ENCODE peak calls at places on chromosomes 5 and 9, in four cellular contexts. C is heart right ventricle, D is cardiac fibroblast, Z is AG10803. A is an unnamed sample.

GRCh38 chr5:156147948-156148285 is 179.0 kb upstream of the SGCD start:
- DNase-seq in Z (peak; percentile 74), D (no peak), C (no peak), A (no peak)

GRCh38 chr5:163649522-163649921 is 144.1 kb downstream of the MAT2B start:
- DNase-seq in C (no peak), D (peak; percentile 88), Z (peak; percentile 38), A (peak; percentile 41)

GRCh38 chr5:65871182-65871581 is 55.2 kb upstream of the ERBIN start:
- DNase-seq in C (no peak), Z (peak; percentile 85), D (peak; percentile 75), A (peak; percentile 45)

GRCh38 chr9:35560625-35561337 is 44.3 kb upstream of the TESK1 start:
- DNase-seq in C (no peak), Z (no peak), D (no peak), A (no peak)

GRCh38 chr9:114551750-114552685 is 35.6 kb upstream of the ATP6V1G1 start:
- DNase-seq in C (peak; percentile 49), D (peak; percentile 99), Z (peak; percentile 93), A (peak; percentile 98)

GRCh38 chr5:81171769-81172168 is 61.4 kb upstream of the CKMT2 start:
- DNase-seq in C (no peak), Z (no peak), D (no peak), A (no peak)

GRCh38 chr9:129576546-129577543 is 44.1 kb downstream of the C9orf50 start:
- DNase-seq in Z (peak; percentile 86), C (peak; percentile 62), D (peak; percentile 89), A (peak; percentile 66)

GRCh38 chr5:75286211-75286773 is 49.6 kb upstream of the ANKRD31 start:
- DNase-seq in Z (peak; percentile 18), C (no peak), D (no peak), A (peak; percentile 10)

GRCh38 chr9:20512106-20512505 is 110.2 kb downstream of the MLLT3 start:
- DNase-seq in Z (peak; percentile 85), C (no peak), D (peak; percentile 68), A (peak; percentile 42)

GRCh38 chr5:172361566-172362238 is 78.1 kb upstream of the UBTD2 start:
- DNase-seq in D (peak; percentile 99), Z (peak; percentile 99), C (no peak), A (peak; percentile 99)

GRCh38 chr9:124812401-124813016 is 35.6 kb downstream of the OLFML2A start:
- DNase-seq in Z (peak; percentile 89), D (peak; percentile 92), C (no peak), A (peak; percentile 95)

GRCh38 chr9:126902160-126902559 is 12.4 kb upstream of the RALGPS1 start:
- DNase-seq in C (no peak), D (no peak), Z (no peak), A (no peak)

GRCh38 chr9:4048441-4048840 is 251.4 kb downstream of the GLIS3 start:
- DNase-seq in Z (peak; percentile 41), C (no peak), D (peak; percentile 66), A (peak; percentile 18)

GRCh38 chr9:128940271-128940921 is 7.0 kb downstream of the DOLK start:
- DNase-seq in D (no peak), Z (no peak), C (no peak), A (no peak)

GRCh38 chr5:72746736-72747135 is 69.7 kb upstream of the TNPO1 start:
- DNase-seq in D (no peak), Z (peak; percentile 8), C (no peak), A (no peak)

GRCh38 chr9:127954831-127955293 is 17.2 kb upstream of the DPM2 start:
- DNase-seq in Z (no peak), D (no peak), C (no peak), A (no peak)

GRCh38 chr5:180353226-180353962 is at the start of gene GFPT2:
- DNase-seq in D (peak; percentile 77), C (peak; percentile 70), Z (peak; percentile 74), A (peak; percentile 93)

GRCh38 chr5:77630246-77631165 is 8.0 kb downstream of the OTP start:
- DNase-seq in C (no peak), D (no peak), Z (peak; percentile 12), A (peak; percentile 57)

GRCh38 chr5:81422671-81423070 is 28.7 kb upstream of the ACOT12 start:
- DNase-seq in Z (peak; percentile 60), D (peak; percentile 85), C (no peak), A (peak; percentile 95)

GRCh38 chr5:103428411-103428871 is 134.1 kb downstream of the NUDT12 start:
- DNase-seq in D (peak; percentile 83), C (peak; percentile 27), Z (peak; percentile 63), A (peak; percentile 66)

GRCh38 chr5:173671121-173671949 is 54.9 kb upstream of the BOD1 start:
- DNase-seq in C (peak; percentile 16), D (peak; percentile 42), Z (peak; percentile 26), A (peak; percentile 49)

GRCh38 chr5:113264061-113264460 is 170.7 kb downstream of the TSSK1B start:
- DNase-seq in C (no peak), D (peak; percentile 80), Z (no peak), A (peak; percentile 41)

GRCh38 chr5:50445281-50445949 is 4.3 kb upstream of the EMB start:
- DNase-seq in C (no peak), D (no peak), Z (no peak), A (no peak)

GRCh38 chr5:181028032-181028819 is 11.8 kb upstream of the BTNL9 start:
- DNase-seq in Z (no peak), D (no peak), C (no peak), A (no peak)

GRCh38 chr9:123481209-123481865 is 125.3 kb downstream of the CRB2 start:
- DNase-seq in D (no peak), Z (no peak), C (no peak), A (no peak)

GRCh38 chr5:39539470-39539869 is 114.7 kb upstream of the DAB2 start:
- DNase-seq in D (no peak), Z (no peak), C (no peak), A (no peak)

GRCh38 chr5:143525176-143525575 is 121.7 kb upstream of the NR3C1 start:
- DNase-seq in D (no peak), Z (peak; percentile 46), C (no peak), A (peak; percentile 65)

GRCh38 chr5:141747152-141747640 is 65.2 kb upstream of the ARAP3 start:
- DNase-seq in Z (peak; percentile 15), C (peak; percentile 90), D (peak; percentile 60), A (peak; percentile 67)

GRCh38 chr5:14082973-14083372 is 60.2 kb upstream of the TRIO start:
- DNase-seq in C (no peak), D (no peak), Z (no peak), A (no peak)

GRCh38 chr9:126613656-126614055 is at the start of gene LMX1B:
- DNase-seq in Z (peak; percentile 62), D (peak; percentile 34), C (peak; percentile 44), A (peak; percentile 52)

GRCh38 chr9:114030364-114030763 is 47.7 kb downstream of the AMBP start:
- DNase-seq in D (no peak), C (no peak), Z (no peak), A (no peak)

DNA sequence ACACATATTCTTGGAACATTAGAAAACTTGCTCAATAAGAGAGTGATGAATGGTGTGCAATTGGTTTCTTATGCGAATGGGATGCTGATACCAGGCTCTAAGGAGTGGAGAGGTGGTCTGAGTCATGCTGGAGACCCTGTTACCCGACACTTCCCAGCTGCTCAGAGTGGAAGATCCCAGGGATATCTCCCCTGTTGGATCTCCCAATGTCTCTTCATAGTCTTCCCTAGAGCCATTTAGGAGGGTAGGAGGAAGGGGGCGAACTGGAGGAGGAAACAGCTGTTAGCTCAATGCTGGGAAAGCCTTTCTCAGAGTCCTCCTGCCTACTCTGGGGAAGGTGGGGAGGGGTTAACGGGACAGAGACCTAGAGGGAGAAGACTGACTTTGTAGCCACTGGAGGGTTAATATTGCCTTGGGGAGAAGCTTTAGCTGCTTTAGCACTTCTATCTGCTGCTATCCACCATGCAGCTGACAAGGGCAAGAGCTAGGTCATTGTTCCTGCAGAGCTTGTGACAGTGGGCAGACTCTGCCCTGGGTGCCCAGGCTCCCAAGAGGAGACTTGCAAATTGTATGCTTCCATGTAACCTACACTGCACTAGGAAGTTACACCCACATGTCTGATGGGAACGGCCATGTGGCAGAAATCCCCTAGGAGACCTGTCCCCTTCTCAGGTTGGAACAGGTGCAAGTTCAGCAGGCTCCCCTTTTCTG is 301.0 kb downstream of the GADD45G start:
- DNase-seq in Z (no peak), D (no peak), C (no peak), A (no peak)
- TF ChIP-seq CTCF in Z (no peak), D (no peak), C (no peak), A (no peak)

DNA sequence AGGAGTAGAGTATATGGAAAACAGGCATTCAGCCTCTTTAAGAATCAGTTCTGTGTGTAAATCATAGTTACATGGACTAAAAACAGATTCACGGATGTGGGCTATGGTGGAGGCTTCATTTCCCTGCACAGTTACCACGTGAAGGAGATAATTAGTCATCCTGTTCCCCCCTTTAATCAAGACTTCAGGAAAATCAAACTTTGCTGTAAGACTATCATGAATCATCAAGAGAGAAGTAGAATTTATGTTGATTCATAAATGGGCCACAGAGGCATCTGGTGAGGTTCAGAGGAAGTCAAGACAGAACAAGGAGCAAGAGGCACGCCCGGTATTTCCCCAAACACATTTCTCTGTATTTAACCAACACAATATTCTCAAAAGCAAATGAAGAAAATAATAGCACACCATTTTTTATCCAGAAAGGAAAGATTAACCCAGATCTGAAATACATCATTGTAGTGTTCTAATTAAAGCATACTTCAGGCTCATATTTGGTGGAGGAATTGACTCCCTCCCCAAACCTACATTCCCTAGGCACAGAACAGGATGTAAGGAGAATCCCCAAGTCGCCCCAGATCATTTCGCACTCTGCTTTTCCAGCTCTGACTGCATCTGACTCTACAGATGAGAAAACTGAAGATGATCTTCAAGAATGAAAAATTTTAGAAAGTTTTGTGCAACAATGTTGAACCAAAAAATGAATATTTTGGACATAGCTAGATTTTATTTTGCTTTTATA is 175.8 kb upstream of the GAS1 start:
- DNase-seq in C (no peak), D (peak; percentile 94), Z (peak; percentile 92), A (peak; percentile 78)
- H3K4me3 ChIP-seq in C (no peak overlapping the region), D (no peak overlapping the region), Z (no peak overlapping the region), A (no peak overlapping the region)

DNA sequence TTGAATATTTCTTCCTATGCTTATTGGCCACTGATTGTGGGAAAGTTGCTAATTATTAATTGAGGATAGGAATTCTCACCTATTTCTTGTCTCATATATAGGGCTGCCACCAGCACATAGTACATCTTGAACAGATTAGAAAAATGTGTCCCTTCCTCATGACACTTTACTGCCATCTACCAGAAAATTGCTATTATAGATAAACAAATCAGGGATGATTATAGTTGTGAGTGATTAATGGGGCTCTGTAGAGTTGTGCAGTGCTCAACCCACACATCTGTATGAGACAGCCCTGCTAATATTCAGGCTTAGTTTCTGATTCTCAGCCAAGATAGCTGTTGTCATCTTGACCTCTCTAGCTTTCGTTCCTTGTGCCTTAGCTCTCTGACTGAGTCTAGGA is 373.2 kb downstream of the TLE4 start:
- DNase-seq in C (no peak), Z (no peak), D (peak; percentile 18), A (peak; percentile 3)
- TF ChIP-seq CTCF in C (no peak), Z (no peak), D (no peak), A (no peak)

GRCh38 chr5:135184646-135185045 is 150.6 kb upstream of the PITX1 start:
- DNase-seq in C (no peak), D (no peak), Z (no peak), A (no peak)
- H3K4me3 ChIP-seq in C (no peak overlapping the region), D (no peak overlapping the region), Z (no peak overlapping the region), A (no peak overlapping the region)

A was measured in foreskin fibroblast.